ENCODE peak calls at places on chromosomes 4 and X, in six cellular contexts. U, J, A, B, K and R are unnamed samples.

GRCh38 chrX:129632443-129632842 is 22.3 kb downstream of the APLN start:
- DNase-seq in U (peak), J (no peak), A (no peak), B (peak), K (no peak), R (no peak)

GRCh38 chrX:103248553-103248952 is 6.4 kb downstream of the TCEAL8 start:
- DNase-seq in U (no peak), J (no peak), A (no peak), B (peak), K (peak), R (peak)

GRCh38 chrX:103584606-103585005 is 709 bp upstream of the TCEAL4 start:
- DNase-seq in U (peak), J (no peak), A (no peak), B (no peak), K (no peak), R (peak)

GRCh38 chrX:38699603-38700110 is 101.6 kb upstream of the MID1IP1 start:
- DNase-seq in U (no peak), J (no peak), A (no peak), B (no peak), K (no peak), R (no peak)

GRCh38 chr4:77001907-77002306 is 52.4 kb downstream of the SEPTIN11 start:
- DNase-seq in U (peak), J (no peak), A (no peak), B (peak), K (no peak), R (no peak)

GRCh38 chr4:111630705-111631104 is 514.5 kb upstream of the FAM241A start:
- DNase-seq in U (peak), J (no peak), A (no peak), B (peak), K (peak), R (peak)

GRCh38 chr4:56976283-56976877 is 1.0 kb downstream of the NOA1 start:
- DNase-seq in U (no peak), J (peak), A (peak), B (no peak), K (no peak), R (no peak)

GRCh38 chr4:176320976-176321361 is 1.2 kb downstream of the SPCS3 start:
- DNase-seq in U (peak), J (no peak), A (no peak), B (peak), K (no peak), R (no peak)

GRCh38 chr4:88291003-88291402 is 6.6 kb upstream of the PPM1K start:
- DNase-seq in U (peak), J (no peak), A (no peak), B (peak), K (peak), R (no peak)

GRCh38 chr4:144353240-144353639 is 212.7 kb upstream of the GYPA start:
- DNase-seq in U (no peak), J (no peak), A (no peak), B (no peak), K (no peak), R (no peak)

GRCh38 chr4:13523105-13523477 is 21.2 kb downstream of the NKX3-2 start:
- DNase-seq in U (no peak), J (no peak), A (no peak), B (no peak), K (no peak), R (no peak)

GRCh38 chrX:82757614-82758013 is 750.5 kb upstream of the POU3F4 start:
- DNase-seq in U (no peak), J (no peak), A (no peak), B (no peak), K (no peak), R (no peak)

GRCh38 chr4:54085284-54085683 is 14.7 kb upstream of the GSX2 start:
- DNase-seq in U (peak), J (peak), A (no peak), B (peak), K (no peak), R (no peak)

GRCh38 chr4:993111-994029 is at the start of gene SLC26A1:
- DNase-seq in U (peak), J (peak), A (no peak), B (no peak), K (no peak), R (no peak)

GRCh38 chr4:80362578-80363181 is 27.1 kb downstream of the CFAP299 start:
- DNase-seq in U (peak), J (no peak), A (peak), B (peak), K (peak), R (peak)